ENCODE peak calls at places on chromosomes 5 and 9, in six cellular contexts. I is tibial nerve, A is prostate gland, G is breast epithelium, J is Peyer's patch, Z is HCT116. F is an unnamed sample.

GRCh38 chr5:132394681-132395259 is 25.3 kb downstream of the SLC22A5 start:
- DNase-seq in I (no peak), A (no peak), G (no peak), J (peak), Z (no peak), F (no peak)

GRCh38 chr5:149486726-149487635 is 64.3 kb downstream of the CSNK1A1 start:
- DNase-seq in Z (no peak), A (no peak), J (no peak), I (no peak), G (no peak), F (no peak)

GRCh38 chr9:32742296-32742695 is 41.0 kb upstream of the TMEM215 start:
- DNase-seq in J (no peak), G (no peak), A (no peak), I (no peak), Z (no peak), F (no peak)

GRCh38 chr5:39794511-39794910 is 369.7 kb upstream of the DAB2 start:
- DNase-seq in G (no peak), A (no peak), Z (no peak), I (no peak), J (no peak), F (no peak)

GRCh38 chr5:17192191-17192590 is 25.2 kb upstream of the BASP1 start:
- DNase-seq in G (no peak), Z (no peak), A (no peak), J (no peak), I (no peak), F (no peak)

GRCh38 chr9:132648685-132649084 is 21.1 kb downstream of the DDX31 start:
- DNase-seq in A (no peak), G (no peak), Z (no peak), I (no peak), J (no peak), F (no peak)

GRCh38 chr9:86407022-86407421 is 52.8 kb upstream of the TUT7 start:
- DNase-seq in A (peak), Z (no peak), J (no peak), I (no peak), G (no peak), F (peak)

GRCh38 chr5:135240781-135241360 is 158.2 kb downstream of the MACROH2A1 start:
- DNase-seq in Z (no peak), G (no peak), I (no peak), J (peak), A (no peak), F (no peak)

GRCh38 chr9:127216210-127216887 is 48.2 kb upstream of the GARNL3 start:
- DNase-seq in G (no peak), J (no peak), A (no peak), I (no peak), Z (no peak), F (no peak)

GRCh38 chr9:113505963-113506624 is 42.6 kb downstream of the RGS3 start:
- DNase-seq in Z (no peak), A (no peak), G (no peak), I (no peak), J (no peak), F (no peak)

GRCh38 chr9:98523231-98523901 is 185.4 kb downstream of the GABBR2 start:
- DNase-seq in J (no peak), Z (no peak), A (no peak), G (no peak), I (no peak), F (no peak)

GRCh38 chr5:14734382-14734781 is 69.9 kb downstream of the OTULIN start:
- DNase-seq in G (no peak), J (no peak), I (no peak), Z (no peak), A (no peak), F (no peak)

GRCh38 chr9:79377315-79377855 is 194.4 kb upstream of the TLE4 start:
- DNase-seq in G (no peak), I (no peak), A (no peak), Z (no peak), J (no peak), F (no peak)

GRCh38 chr5:127305486-127305885 is 14.9 kb downstream of the MEGF10 start:
- DNase-seq in Z (no peak), J (no peak), G (no peak), I (no peak), A (no peak), F (no peak)

GRCh38 chr5:77086611-77087483 is at the start of gene ZBED3:
- DNase-seq in J (peak), G (peak), I (no peak), Z (peak), A (peak), F (peak)
- TF ChIP-seq POLR2A in J (no peak), G (no peak), I (no peak), Z (peak), A (peak), F (no peak)

DNA sequence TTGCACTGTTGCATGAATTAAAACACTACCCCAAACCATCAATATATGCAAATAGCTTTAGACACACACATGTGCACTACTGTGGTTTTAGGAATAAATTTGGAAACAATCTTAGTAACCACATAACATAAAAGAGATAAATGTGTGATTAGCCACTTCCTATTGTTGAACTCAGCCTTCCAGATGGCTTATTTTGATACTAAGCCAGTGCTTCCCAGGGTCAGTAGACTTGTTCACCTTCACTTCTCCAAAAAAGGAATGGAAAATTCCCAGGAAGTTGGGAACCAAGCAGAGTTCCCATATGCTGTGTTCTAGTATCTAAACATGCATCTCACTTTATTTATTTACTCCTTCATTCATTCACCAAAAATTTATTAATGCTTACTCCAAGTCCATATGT is 47.8 kb downstream of the SVEP1 start:
- DNase-seq in Z (no peak), A (no peak), I (no peak), J (no peak), G (no peak), F (no peak)
- TF ChIP-seq POLR2A in Z (no peak), A (no peak), I (no peak), J (no peak), G (no peak), F (no peak)

GRCh38 chr5:172770675-172771438 is at the start of gene DUSP1:
- DNase-seq in A (peak), J (peak), Z (peak), G (peak), I (peak), F (peak)
- TF ChIP-seq POLR2A in A (peak), J (peak), Z (peak), G (peak), I (peak), F (peak)

GRCh38 chr9:77497322-77498198 is 150.6 kb downstream of the GNA14 start:
- DNase-seq in G (no peak), A (no peak), J (no peak), Z (no peak), I (no peak), F (no peak)

GRCh38 chr9:77498891-77499290 is 149.2 kb downstream of the GNA14 start:
- DNase-seq in A (no peak), J (no peak), Z (no peak), G (no peak), I (no peak), F (no peak)

DNA sequence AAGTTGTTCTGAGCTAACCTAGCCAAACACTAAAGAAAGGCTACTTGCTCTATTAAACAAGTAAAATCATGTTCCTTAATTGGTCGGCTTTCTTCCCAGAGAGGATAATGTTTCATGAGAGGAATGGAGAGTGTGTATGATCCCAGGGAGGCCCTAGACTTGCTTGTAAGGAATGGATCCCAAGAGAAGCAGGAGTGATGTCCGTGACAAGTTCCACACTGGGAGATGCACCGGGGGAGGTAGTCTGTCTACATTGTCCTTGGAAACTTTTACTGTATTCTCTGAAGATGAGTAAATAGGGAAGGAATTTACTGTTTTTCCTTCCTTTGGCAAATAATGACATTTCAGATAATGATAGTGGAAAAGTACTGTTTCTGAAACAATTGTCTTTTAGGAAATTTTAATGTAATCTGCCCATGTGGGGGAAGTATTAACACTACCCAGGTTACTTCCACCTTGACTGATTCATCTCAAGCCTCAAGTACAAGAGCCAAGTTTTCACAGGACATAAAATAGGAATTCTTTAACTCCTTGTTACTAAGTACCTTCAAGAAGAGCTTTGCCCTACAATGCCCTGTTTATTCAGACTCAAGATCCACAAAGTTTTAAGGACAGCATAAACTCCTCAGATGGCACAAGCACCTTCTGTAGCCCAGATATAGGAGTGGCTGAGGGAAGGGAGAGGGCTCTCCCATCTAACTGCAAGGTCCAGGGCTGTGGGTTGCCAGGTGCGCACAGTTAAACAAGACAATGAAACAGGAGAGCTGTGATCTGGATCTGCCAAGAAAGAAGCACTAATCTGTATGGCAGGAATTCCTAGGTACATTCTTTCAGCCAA is 152.1 kb downstream of the GNA14 start:
- DNase-seq in Z (no peak), J (no peak), G (no peak), A (peak), I (no peak), F (no peak)
- TF ChIP-seq POLR2A in Z (no peak), J (no peak), G (no peak), A (no peak), I (no peak), F (no peak)

F was measured in right lobe of liver.